ENCODE peak calls at places on chromosomes 13 and 19, in six cellular contexts. P, J, D, F, Y and G are unnamed samples.

GRCh38 chr13:74889321-74889720 is 592.6 kb downstream of the TBC1D4 start:
- DNase-seq in F (no peak), J (no peak), Y (no peak), D (no peak), P (no peak), G (no peak)

GRCh38 chr13:46906440-46906839 is 9.6 kb upstream of the HTR2A start:
- DNase-seq in J (no peak), P (no peak), F (no peak), Y (no peak), D (no peak), G (no peak)

GRCh38 chr19:9850235-9850959 is 15.3 kb downstream of the PIN1 start:
- DNase-seq in F (no peak), Y (no peak), D (no peak), P (peak), J (no peak), G (no peak)

GRCh38 chr13:40236566-40237168 is 429.8 kb downstream of the FOXO1 start:
- DNase-seq in J (no peak), F (no peak), D (no peak), Y (no peak), P (peak), G (no peak)

GRCh38 chr13:43269037-43269476 is 245.7 kb downstream of the DNAJC15 start:
- DNase-seq in D (no peak), J (peak), P (peak), Y (no peak), F (peak), G (peak)

GRCh38 chr19:29672933-29673336 is 7.7 kb downstream of the PLEKHF1 start:
- DNase-seq in J (no peak), P (no peak), F (no peak), Y (no peak), D (peak), G (no peak)

GRCh38 chr13:100728201-100728600 is 53.6 kb upstream of the TMTC4 start:
- DNase-seq in P (no peak), F (no peak), Y (no peak), D (no peak), J (no peak), G (no peak)

GRCh38 chr13:61136101-61136500 is 279.5 kb downstream of the PCDH20 start:
- DNase-seq in F (no peak), D (no peak), P (no peak), Y (no peak), J (no peak), G (no peak)

GRCh38 chr19:6580313-6580712 is 10.6 kb downstream of the CD70 start:
- DNase-seq in P (no peak), D (no peak), F (no peak), Y (no peak), J (no peak), G (no peak)

GRCh38 chr19:21430674-21431073 is 33.7 kb downstream of the ZNF493 start:
- DNase-seq in P (no peak), J (no peak), Y (no peak), F (no peak), D (no peak), G (no peak)

GRCh38 chr13:23656637-23657036 is 86.4 kb downstream of the TNFRSF19 start:
- DNase-seq in P (no peak), Y (no peak), F (no peak), D (no peak), J (no peak), G (no peak)

GRCh38 chr19:6421075-6422014 is 3.3 kb downstream of the KHSRP start:
- DNase-seq in P (no peak), F (no peak), D (no peak), J (no peak), Y (no peak), G (no peak)

DNA sequence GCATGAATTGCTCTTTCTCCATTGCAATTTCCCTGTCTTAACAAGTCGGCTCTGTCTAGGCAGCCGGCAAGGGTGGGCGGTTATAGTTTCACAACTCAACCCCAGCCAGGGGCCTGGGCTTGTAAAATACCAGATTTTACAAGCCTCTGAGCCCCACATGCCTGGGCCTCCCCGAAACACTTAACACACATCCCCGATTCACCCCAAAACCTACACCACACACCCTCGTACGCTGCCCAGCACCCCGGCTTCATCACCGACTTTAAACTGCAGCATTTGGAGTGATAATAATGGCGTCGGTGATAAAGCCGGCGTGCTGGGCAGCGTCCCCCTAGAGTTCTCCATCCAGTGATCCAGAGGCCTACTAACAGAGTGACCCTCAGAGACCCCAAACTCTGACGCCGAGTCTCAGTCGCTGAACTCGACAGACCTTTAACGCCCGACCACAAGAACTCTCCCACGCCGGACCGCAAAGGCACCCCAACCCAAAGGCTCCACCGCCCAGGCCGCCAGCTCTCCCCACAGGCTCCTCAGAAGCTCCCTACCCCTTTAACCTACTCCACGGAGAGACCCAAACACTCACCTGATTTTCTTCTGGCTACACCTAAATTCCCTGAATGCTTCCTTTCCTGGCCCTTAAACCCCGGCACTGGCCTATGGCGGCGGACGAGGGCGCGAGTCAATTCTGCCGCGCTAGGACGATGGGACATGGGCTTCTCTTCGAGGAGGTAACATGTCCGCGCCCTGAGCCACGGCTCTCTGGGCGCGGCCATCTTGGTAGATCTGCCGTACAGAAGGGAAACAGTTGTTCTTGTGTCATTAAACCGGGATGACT is at the start of gene ZNF649:
- DNase-seq in D (no peak), F (peak), P (peak), J (peak), Y (peak), G (peak)
- TF ChIP-seq CTCF in D (no peak), F (no peak), P (no peak), J (no peak), Y (no peak), G (peak)

DNA sequence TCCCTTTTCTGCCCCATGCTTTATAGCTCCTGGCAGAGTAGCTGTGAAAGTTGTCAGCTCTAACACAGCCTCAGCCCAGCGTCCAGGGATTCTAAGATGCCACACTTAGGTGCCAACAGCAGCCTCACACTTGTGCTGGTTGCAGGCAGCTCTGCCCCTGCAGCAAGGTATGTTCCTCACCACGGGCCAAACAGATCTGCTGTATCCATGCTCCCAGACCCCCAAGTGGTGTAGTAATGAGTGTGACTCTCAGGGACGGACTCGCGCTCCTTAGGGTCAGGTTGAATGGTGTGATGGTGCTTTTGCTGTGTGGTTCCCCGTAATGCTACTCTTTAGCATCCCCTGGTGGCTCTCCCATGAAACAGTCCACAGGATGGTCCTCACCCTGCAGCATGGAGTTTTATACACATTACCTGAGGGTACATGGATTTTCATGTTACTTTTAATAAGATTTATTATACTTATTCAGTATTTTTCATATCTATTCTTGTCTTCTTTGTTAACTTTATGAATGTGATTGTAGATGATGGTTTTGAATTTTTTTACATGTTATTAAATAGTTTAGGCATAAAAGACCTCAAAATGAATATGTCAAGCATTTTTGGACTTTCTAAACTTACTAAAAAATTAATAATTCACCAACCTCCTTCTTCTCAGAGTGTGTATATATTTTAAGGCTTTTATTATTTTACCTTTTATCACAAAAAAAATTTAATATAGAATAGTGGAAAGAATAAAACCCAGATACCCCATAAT is 232.5 kb downstream of the SLC7A1 start:
- DNase-seq in P (peak), Y (peak), D (no peak), J (no peak), F (peak), G (peak)
- TF ChIP-seq CTCF in P (peak), Y (peak), D (no peak), J (peak), F (peak), G (peak)

DNA sequence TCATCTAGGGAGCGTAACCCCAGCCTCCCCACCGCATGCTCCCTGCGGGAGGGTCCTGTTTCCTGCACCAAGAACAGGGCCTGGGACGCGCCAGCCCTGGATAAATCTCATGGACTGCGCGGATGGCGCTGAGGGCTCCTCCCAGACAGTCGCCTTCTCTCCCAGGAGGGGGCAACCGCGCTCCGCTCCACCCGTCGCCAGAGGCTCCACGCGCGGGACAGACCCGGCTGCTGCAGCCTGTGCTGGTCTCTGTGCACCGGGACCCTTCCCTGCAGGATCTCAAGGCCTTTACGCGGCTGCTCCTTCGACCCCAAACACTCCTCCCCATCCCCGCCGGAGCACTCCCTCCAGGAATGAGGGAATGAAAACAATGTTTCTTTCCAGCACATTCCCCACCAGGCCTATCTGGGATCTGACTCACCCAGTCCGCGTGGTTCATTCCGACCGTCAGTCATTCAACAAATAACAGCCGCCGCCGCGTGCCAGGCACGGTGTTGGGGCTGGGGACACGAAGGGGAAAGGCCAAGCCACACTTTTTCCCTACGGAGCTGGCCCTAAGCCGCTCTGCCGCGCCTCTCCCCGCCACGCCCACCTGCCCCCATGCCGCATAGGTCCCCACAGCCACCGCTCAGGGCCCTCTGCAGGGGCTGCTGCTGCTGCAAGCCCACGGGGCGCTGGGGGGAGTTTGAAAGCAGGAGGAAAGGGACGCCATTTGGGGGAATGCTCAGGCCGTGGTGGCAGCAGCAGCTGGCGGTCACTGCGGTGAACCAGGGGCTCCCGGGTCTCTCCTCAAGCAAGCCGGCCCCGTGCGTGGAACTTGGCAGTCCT is 6.0 kb downstream of the PNMA8B start:
- DNase-seq in P (peak), J (no peak), F (no peak), D (no peak), Y (peak), G (no peak)
- TF ChIP-seq CTCF in P (peak), J (peak), F (peak), D (no peak), Y (no peak), G (peak)

GRCh38 chr13:30978981-30979956 is 46.8 kb downstream of the TEX26 start:
- DNase-seq in F (no peak), Y (peak), J (no peak), D (no peak), P (no peak), G (no peak)
- TF ChIP-seq CTCF in F (peak), Y (peak), J (peak), D (no peak), P (peak), G (peak)

GRCh38 chr19:43124360-43124759 is 41.9 kb upstream of the PSG2 start:
- DNase-seq in F (no peak), Y (no peak), P (no peak), D (no peak), J (no peak), G (no peak)
- TF ChIP-seq CTCF in F (no peak), Y (no peak), P (no peak), D (no peak), J (no peak), G (no peak)